ENCODE peak calls at places on chromosomes 5 and 9, in nine cellular contexts. V, Q, C, O, I, X, G, E and H are unnamed samples.
A peak's percentile ranks its signal among the peaks of the same experiment; 100 is the strongest.

GRCh38 chr9:76271755-76272154 is 122.5 kb downstream of the RFK start:
- DNase-seq in V (no peak), X (no peak), G (no peak), E (peak; percentile 21), I (no peak), Q (no peak), O (no peak), C (no peak), H (no peak)

GRCh38 chr9:111020594-111020993 is 17.7 kb downstream of the LPAR1 start:
- DNase-seq in O (no peak), Q (no peak), I (no peak), X (no peak), C (no peak), V (no peak), G (no peak), E (no peak), H (no peak)

GRCh38 chr9:96089425-96089824 is 212.6 kb downstream of the HSD17B3 start:
- DNase-seq in C (no peak), V (no peak), E (no peak), I (no peak), G (no peak), X (no peak), O (no peak), Q (no peak), H (no peak)

GRCh38 chr5:31581498-31582099 is 49.5 kb downstream of the C5orf22 start:
- DNase-seq in Q (peak; percentile 22), I (no peak), O (no peak), C (peak; percentile 6), X (peak; percentile 53), G (no peak), E (peak; percentile 52), V (no peak), H (peak; percentile 24)

GRCh38 chr9:28082671-28083070 is 509.4 kb upstream of the C9orf72 start:
- DNase-seq in Q (no peak), V (no peak), I (no peak), O (no peak), E (no peak), C (no peak), G (no peak), X (no peak), H (no peak)

GRCh38 chr5:2415678-2416077 is 335.8 kb downstream of the IRX2 start:
- DNase-seq in I (no peak), X (no peak), C (no peak), G (no peak), E (no peak), V (peak; percentile 63), O (no peak), Q (no peak), H (no peak)

GRCh38 chr5:156675402-156675801 is 174.7 kb upstream of the PPP1R2B start:
- DNase-seq in Q (no peak), I (no peak), O (no peak), C (no peak), V (no peak), E (peak; percentile 2), X (no peak), G (no peak), H (no peak)

GRCh38 chr9:4640027-4640426 is 22.1 kb upstream of the PLPP6 start:
- DNase-seq in I (no peak), Q (peak; percentile 28), V (no peak), C (peak; percentile 61), O (no peak), X (no peak), E (peak; percentile 24), G (no peak), H (no peak)

GRCh38 chr9:109269839-109270238 is 51.0 kb downstream of the EPB41L4B start:
- DNase-seq in G (no peak), C (no peak), I (no peak), V (no peak), E (no peak), X (no peak), O (no peak), Q (no peak), H (no peak)